ENCODE peak calls at places on chromosomes 12 and 14, in six cellular contexts. Y, A, T, U, C and Z are unnamed samples.

GRCh38 chr12:76085159-76085868 is 829 bp upstream of the NAP1L1 start:
- DNase-seq in Y (no peak), A (no peak), T (peak), U (no peak), C (peak), Z (peak)

GRCh38 chr12:120914794-120915193 is 10.6 kb upstream of the SPPL3 start:
- DNase-seq in Y (no peak), A (no peak), T (no peak), U (no peak), C (no peak), Z (no peak)

GRCh38 chr12:96454396-96454795 is 35.0 kb upstream of the CFAP54 start:
- DNase-seq in Y (peak), A (no peak), T (peak), U (no peak), C (no peak), Z (no peak)

GRCh38 chr12:29595071-29595755 is 97.7 kb upstream of the OVCH1 start:
- DNase-seq in Y (no peak), A (no peak), T (no peak), U (no peak), C (no peak), Z (no peak)

GRCh38 chr12:5768171-5768879 is 176.7 kb downstream of the ANO2 start:
- DNase-seq in Y (no peak), A (no peak), T (no peak), U (no peak), C (no peak), Z (no peak)

GRCh38 chr14:101120636-101121398 is 217.3 kb upstream of the RTL1 start:
- DNase-seq in Y (no peak), A (no peak), T (no peak), U (no peak), C (peak), Z (no peak)

GRCh38 chr12:4172999-4173398 is 100.6 kb upstream of the CCND2 start:
- DNase-seq in Y (no peak), A (no peak), T (peak), U (no peak), C (no peak), Z (no peak)

GRCh38 chr14:69535230-69535848 is 39.3 kb downstream of the CCDC177 start:
- DNase-seq in Y (peak), A (peak), T (peak), U (peak), C (peak), Z (no peak)

GRCh38 chr12:108643941-108644742 is 10.4 kb upstream of the SELPLG start:
- DNase-seq in Y (peak), A (no peak), T (peak), U (peak), C (no peak), Z (no peak)

GRCh38 chr12:32091696-32092095 is 15.0 kb upstream of the BICD1 start:
- DNase-seq in Y (no peak), A (no peak), T (peak), U (no peak), C (no peak), Z (no peak)

GRCh38 chr12:16583991-16584745 is 21.8 kb downstream of the LMO3 start:
- DNase-seq in Y (peak), A (no peak), T (peak), U (no peak), C (no peak), Z (no peak)

GRCh38 chr12:16573652-16574077 is 32.3 kb downstream of the LMO3 start:
- DNase-seq in Y (no peak), A (peak), T (no peak), U (no peak), C (no peak), Z (no peak)

GRCh38 chr12:16581416-16581815 is 24.5 kb downstream of the LMO3 start:
- DNase-seq in Y (peak), A (no peak), T (no peak), U (no peak), C (no peak), Z (no peak)

DNA sequence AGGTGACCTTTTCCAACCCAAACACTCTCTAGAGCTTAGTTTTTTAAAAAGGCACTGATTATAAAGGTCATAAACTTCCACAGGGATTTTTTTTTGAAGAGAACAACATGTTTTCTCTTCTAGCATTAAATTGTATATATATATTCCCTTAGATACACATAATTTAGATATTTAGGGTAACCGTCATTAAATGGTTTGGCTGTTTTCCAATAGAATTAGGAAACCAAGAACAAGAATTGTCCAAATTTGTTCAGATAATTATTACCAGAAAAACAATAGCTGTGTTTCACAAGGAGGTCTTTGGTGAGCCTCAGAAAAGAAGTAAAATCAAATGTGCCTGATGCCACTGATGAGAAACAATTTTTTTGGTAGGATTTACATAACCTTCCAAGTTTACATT is 26.9 kb downstream of the LMO3 start:
- DNase-seq in Y (no peak), A (no peak), T (no peak), U (no peak), C (no peak), Z (no peak)
- H3K4me2 ChIP-seq in Y (no peak), A (no peak), T (no peak), U (no peak), C (no peak), Z (no peak)

DNA sequence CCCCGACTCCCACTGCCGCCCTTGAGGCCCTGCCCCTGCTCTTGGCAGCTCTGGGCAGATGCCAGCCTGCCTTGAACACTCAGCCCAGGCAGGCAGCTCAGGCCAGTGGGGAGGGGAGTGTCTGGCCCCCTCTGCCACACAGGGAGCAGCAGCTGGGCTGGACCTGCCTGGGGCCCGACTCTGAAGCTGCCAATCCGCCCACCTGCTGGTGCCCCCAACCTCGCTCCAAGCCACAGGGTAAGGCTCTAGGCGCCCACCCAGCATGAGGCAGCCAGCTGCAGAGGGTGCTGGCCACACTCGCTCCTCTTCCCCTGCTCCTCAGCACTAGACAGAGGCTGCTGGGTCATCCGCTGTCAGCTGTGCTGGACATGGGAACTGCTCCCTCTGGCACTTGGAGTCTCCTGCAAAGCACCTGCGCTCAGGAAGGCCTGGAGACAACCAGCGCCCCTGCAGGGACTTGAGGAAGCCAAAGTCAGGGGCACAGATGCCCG is 24.7 kb upstream of the NUDT14 start:
- DNase-seq in Y (no peak), A (no peak), T (peak), U (no peak), C (no peak), Z (no peak)
- TF ChIP-seq EZH2phosphoT487 in Y (no peak), A (no peak), T (no peak), U (no peak), C (no peak), Z (no peak)

DNA sequence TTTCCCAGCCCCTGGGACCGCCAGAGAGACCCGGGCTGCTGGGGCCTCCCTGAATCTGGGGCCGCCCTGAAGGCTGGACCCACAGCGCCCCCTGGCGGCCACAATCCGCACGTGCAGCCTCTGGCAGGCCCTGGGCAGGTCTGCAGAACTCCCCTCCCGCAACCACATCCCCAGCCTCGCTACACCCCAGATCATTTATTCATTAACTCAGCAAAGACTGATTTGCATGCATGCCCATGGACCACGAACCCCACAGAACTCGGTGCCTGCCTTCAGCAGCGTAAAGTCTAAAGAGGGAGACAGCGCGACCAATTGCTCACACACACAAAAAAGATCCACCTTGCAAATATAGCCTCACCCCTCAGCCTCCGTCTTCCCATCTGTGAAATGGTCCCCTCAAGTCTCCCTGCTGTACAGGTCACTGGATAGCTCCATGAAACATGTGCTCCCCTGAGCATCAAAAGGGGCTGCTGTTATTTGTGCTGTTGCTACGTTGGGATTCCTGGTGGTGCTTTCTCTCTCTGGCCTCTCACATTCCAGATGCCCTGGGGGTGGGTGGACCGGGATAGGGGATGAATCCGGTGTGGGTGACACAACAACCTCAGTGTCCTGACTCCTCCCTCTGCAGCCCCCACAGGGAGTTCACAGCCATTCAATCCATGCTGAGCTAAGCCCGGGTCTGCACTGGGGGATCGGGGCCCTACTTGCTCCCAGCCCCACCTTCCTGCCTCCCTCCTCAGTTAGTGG is 96.4 kb downstream of the SCARB1 start:
- DNase-seq in Y (peak), A (peak), T (peak), U (no peak), C (peak), Z (peak)
- H3K9ac ChIP-seq in Y (no peak), A (no peak), T (no peak), U (no peak), C (no peak), Z (no peak)

GRCh38 chr12:2375871-2376270 is 323.1 kb downstream of the CACNA1C start:
- DNase-seq in Y (no peak), A (no peak), T (no peak), U (no peak), C (no peak), Z (no peak)

GRCh38 chr12:2373307-2373706 is 320.5 kb downstream of the CACNA1C start:
- DNase-seq in Y (no peak), A (no peak), T (no peak), U (no peak), C (no peak), Z (no peak)

GRCh38 chr12:2372178-2372577 is 319.4 kb downstream of the CACNA1C start:
- DNase-seq in Y (no peak), A (peak), T (no peak), U (no peak), C (no peak), Z (no peak)

GRCh38 chr12:2374092-2374740 is 321.4 kb downstream of the CACNA1C start:
- DNase-seq in Y (no peak), A (no peak), T (peak), U (no peak), C (no peak), Z (no peak)

GRCh38 chr12:2372735-2373134 is 319.9 kb downstream of the CACNA1C start:
- DNase-seq in Y (no peak), A (no peak), T (no peak), U (no peak), C (no peak), Z (no peak)
- H3K4me2 ChIP-seq in Y (no peak), A (no peak), T (no peak), U (no peak), C (no peak), Z (no peak)

DNA sequence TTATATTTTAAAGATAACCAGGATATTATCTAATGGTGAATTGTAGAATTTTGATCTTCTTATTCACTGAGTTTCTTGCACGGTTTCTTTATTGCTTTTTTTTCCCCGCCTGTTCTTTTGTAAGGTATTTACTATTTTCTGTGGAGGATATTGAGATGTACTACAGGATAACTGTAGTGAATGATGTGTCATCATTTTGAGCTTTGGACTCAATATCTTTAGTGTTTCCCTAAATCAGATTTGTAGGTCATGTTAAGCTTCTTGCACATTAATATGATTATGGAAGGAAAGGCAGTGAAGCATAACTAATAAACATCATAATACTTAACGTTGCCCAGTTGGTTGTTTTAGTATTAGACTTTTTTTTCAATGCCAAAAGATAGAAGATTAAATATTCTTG is 81.4 kb downstream of the FBXO33 start:
- DNase-seq in Y (no peak), A (no peak), T (no peak), U (no peak), C (no peak), Z (no peak)
- TF ChIP-seq EZH2phosphoT487 in Y (no peak), A (no peak), T (no peak), U (no peak), C (no peak), Z (no peak)

GRCh38 chr12:11805680-11806079 is 156.2 kb downstream of the ETV6 start:
- DNase-seq in Y (peak), A (no peak), T (no peak), U (no peak), C (no peak), Z (no peak)
- H3K9ac ChIP-seq in Y (no peak), A (no peak), T (no peak), U (no peak), C (no peak), Z (no peak)